ENCODE peak calls at places on chromosomes 12 and 14, in ten cellular contexts. S, L, T, G, X, W, N, U, I and C are unnamed samples.

GRCh38 chr12:45050331-45050750 is 558 bp downstream of the DBX2 start:
- DNase-seq in S (no peak), L (no peak), T (no peak), G (no peak), X (no peak), W (no peak), N (no peak), U (no peak), I (no peak), C (no peak)

GRCh38 chr12:91127751-91128150 is 16.5 kb upstream of the LUM start:
- DNase-seq in S (no peak), L (no peak), T (peak), G (no peak), X (no peak), W (peak), N (peak), U (no peak), I (peak), C (no peak)

GRCh38 chr12:47949441-47950341 is 13.7 kb upstream of the TMEM106C start:
- DNase-seq in S (peak), L (peak), T (peak), G (peak), X (peak), W (peak), N (peak), U (peak), I (peak), C (peak)

GRCh38 chr12:56900583-56900982 is 33.6 kb downstream of the SDR9C7 start:
- DNase-seq in S (no peak), L (no peak), T (no peak), G (peak), X (no peak), W (peak), N (peak), U (no peak), I (peak), C (no peak)

GRCh38 chr12:59041241-59042121 is 121.2 kb upstream of the LRIG3 start:
- DNase-seq in S (no peak), L (no peak), T (peak), G (peak), X (no peak), W (peak), N (peak), U (no peak), I (peak), C (peak)

GRCh38 chr12:45671254-45671653 is 58.3 kb upstream of the ARID2 start:
- DNase-seq in S (no peak), L (no peak), T (peak), G (no peak), X (no peak), W (no peak), N (no peak), U (no peak), I (peak), C (no peak)

GRCh38 chr12:113299619-113300237 is 35.2 kb downstream of the SLC8B1 start:
- DNase-seq in S (no peak), L (peak), T (peak), G (peak), X (no peak), W (peak), N (peak), U (peak), I (peak), C (peak)

GRCh38 chr14:92315050-92315785 is 7.7 kb upstream of the SLC24A4 start:
- DNase-seq in S (no peak), L (no peak), T (no peak), G (no peak), X (no peak), W (no peak), N (no peak), U (no peak), I (no peak), C (no peak)

GRCh38 chr12:52975204-52975603 is 26.3 kb downstream of the KRT18 start:
- DNase-seq in S (no peak), L (no peak), T (peak), G (no peak), X (no peak), W (no peak), N (no peak), U (no peak), I (peak), C (no peak)

GRCh38 chr12:92304335-92305066 is 158.9 kb upstream of the BTG1 start:
- DNase-seq in S (no peak), L (no peak), T (peak), G (no peak), X (no peak), W (no peak), N (no peak), U (no peak), I (no peak), C (no peak)

GRCh38 chr12:50127546-50127945 is 15.5 kb downstream of the COX14 start:
- DNase-seq in S (no peak), L (peak), T (no peak), G (no peak), X (no peak), W (peak), N (no peak), U (no peak), I (no peak), C (no peak)

GRCh38 chr12:32115404-32116104 is 8.9 kb downstream of the BICD1 start:
- DNase-seq in S (no peak), L (peak), T (peak), G (peak), X (no peak), W (peak), N (peak), U (peak), I (peak), C (peak)

GRCh38 chr14:81406863-81407262 is 6.7 kb upstream of the STON2 start:
- DNase-seq in S (no peak), L (no peak), T (peak), G (no peak), X (no peak), W (peak), N (no peak), U (no peak), I (peak), C (no peak)

GRCh38 chr12:54701940-54702592 is 53.9 kb upstream of the DCD start:
- DNase-seq in S (no peak), L (no peak), T (peak), G (no peak), X (no peak), W (peak), N (peak), U (no peak), I (peak), C (peak)

GRCh38 chr12:67747869-67748760 is 99.6 kb downstream of the DYRK2 start:
- DNase-seq in S (no peak), L (peak), T (no peak), G (no peak), X (no peak), W (peak), N (no peak), U (peak), I (peak), C (peak)

GRCh38 chr12:991350-992278 is 591 bp downstream of the ERC1 start:
- DNase-seq in S (no peak), L (no peak), T (no peak), G (no peak), X (peak), W (peak), N (peak), U (no peak), I (peak), C (no peak)

GRCh38 chr12:10101648-10102220 is 2.9 kb upstream of the CLEC1A start:
- DNase-seq in S (no peak), L (no peak), T (no peak), G (no peak), X (no peak), W (no peak), N (no peak), U (no peak), I (no peak), C (no peak)

GRCh38 chr14:21860172-21860571 is 186.6 kb upstream of the OR4E1 start:
- DNase-seq in S (no peak), L (no peak), T (peak), G (no peak), X (peak), W (peak), N (no peak), U (no peak), I (no peak), C (no peak)

GRCh38 chr14:86961106-86961716 is 1031.8 kb downstream of the GALC start:
- DNase-seq in S (no peak), L (no peak), T (no peak), G (no peak), X (no peak), W (peak), N (peak), U (no peak), I (peak), C (no peak)

GRCh38 chr12:120849765-120850164 is 54.4 kb downstream of the SPPL3 start:
- DNase-seq in S (no peak), L (no peak), T (peak), G (no peak), X (no peak), W (peak), N (peak), U (no peak), I (peak), C (no peak)

GRCh38 chr12:32455607-32456063 is 56.3 kb downstream of the FGD4 start:
- DNase-seq in S (peak), L (no peak), T (peak), G (peak), X (no peak), W (peak), N (peak), U (no peak), I (peak), C (peak)

GRCh38 chr14:100893228-100893601 is 10.3 kb downstream of the RTL1 start:
- DNase-seq in S (no peak), L (no peak), T (no peak), G (no peak), X (no peak), W (no peak), N (no peak), U (no peak), I (no peak), C (no peak)

GRCh38 chr12:75699728-75700496 is 188.5 kb upstream of the KRR1 start:
- DNase-seq in S (no peak), L (peak), T (peak), G (no peak), X (no peak), W (no peak), N (no peak), U (no peak), I (peak), C (peak)

GRCh38 chr14:105348169-105348944 is 33.8 kb downstream of the PACS2 start:
- DNase-seq in S (no peak), L (no peak), T (no peak), G (no peak), X (no peak), W (no peak), N (no peak), U (no peak), I (no peak), C (no peak)

GRCh38 chr12:109255377-109255776 is 53.7 kb downstream of the FOXN4 start:
- DNase-seq in S (no peak), L (no peak), T (peak), G (no peak), X (no peak), W (no peak), N (no peak), U (no peak), I (peak), C (no peak)

GRCh38 chr14:52827426-52827825 is 36.0 kb upstream of the GNPNAT1 start:
- DNase-seq in S (no peak), L (no peak), T (no peak), G (no peak), X (no peak), W (no peak), N (no peak), U (no peak), I (no peak), C (no peak)

GRCh38 chr12:15863984-15864383 is 18.2 kb upstream of the STRAP start:
- DNase-seq in S (no peak), L (no peak), T (no peak), G (no peak), X (no peak), W (no peak), N (no peak), U (no peak), I (no peak), C (no peak)

GRCh38 chr14:78857974-78858373 is 687.8 kb downstream of the NRXN3 start:
- DNase-seq in S (no peak), L (no peak), T (no peak), G (no peak), X (no peak), W (no peak), N (no peak), U (no peak), I (no peak), C (no peak)

GRCh38 chr12:19759229-19759628 is 319.9 kb downstream of the AEBP2 start:
- DNase-seq in S (no peak), L (no peak), T (peak), G (no peak), X (no peak), W (peak), N (peak), U (no peak), I (peak), C (peak)

GRCh38 chr14:20195911-20196310 is 5.2 kb downstream of the OR11G2 start:
- DNase-seq in S (no peak), L (no peak), T (no peak), G (no peak), X (no peak), W (no peak), N (no peak), U (no peak), I (no peak), C (no peak)
- TF ChIP-seq CTCF in S (no peak), L (no peak), T (no peak), G (no peak), X (no peak), W (peak), N (no peak), U (no peak), I (no peak), C (no peak)

GRCh38 chr12:110861729-110862128 is 14.9 kb downstream of the CCDC63 start:
- DNase-seq in S (no peak), L (no peak), T (no peak), G (no peak), X (no peak), W (no peak), N (no peak), U (no peak), I (no peak), C (no peak)

GRCh38 chr12:110860833-110861291 is 14.1 kb downstream of the CCDC63 start:
- DNase-seq in S (no peak), L (no peak), T (no peak), G (no peak), X (no peak), W (no peak), N (no peak), U (no peak), I (no peak), C (no peak)

GRCh38 chr12:110856517-110856916 is 9.7 kb downstream of the CCDC63 start:
- DNase-seq in S (no peak), L (no peak), T (no peak), G (no peak), X (no peak), W (no peak), N (no peak), U (no peak), I (no peak), C (no peak)

GRCh38 chr12:110857528-110857927 is 10.7 kb downstream of the CCDC63 start:
- DNase-seq in S (no peak), L (no peak), T (no peak), G (no peak), X (no peak), W (no peak), N (no peak), U (no peak), I (no peak), C (no peak)

GRCh38 chr12:110858848-110859247 is 12.1 kb downstream of the CCDC63 start:
- DNase-seq in S (no peak), L (no peak), T (no peak), G (no peak), X (no peak), W (no peak), N (no peak), U (no peak), I (no peak), C (no peak)
- TF ChIP-seq CTCF in S (no peak), L (no peak), T (no peak), G (no peak), X (no peak), W (no peak), N (no peak), U (no peak), I (no peak), C (no peak)

DNA sequence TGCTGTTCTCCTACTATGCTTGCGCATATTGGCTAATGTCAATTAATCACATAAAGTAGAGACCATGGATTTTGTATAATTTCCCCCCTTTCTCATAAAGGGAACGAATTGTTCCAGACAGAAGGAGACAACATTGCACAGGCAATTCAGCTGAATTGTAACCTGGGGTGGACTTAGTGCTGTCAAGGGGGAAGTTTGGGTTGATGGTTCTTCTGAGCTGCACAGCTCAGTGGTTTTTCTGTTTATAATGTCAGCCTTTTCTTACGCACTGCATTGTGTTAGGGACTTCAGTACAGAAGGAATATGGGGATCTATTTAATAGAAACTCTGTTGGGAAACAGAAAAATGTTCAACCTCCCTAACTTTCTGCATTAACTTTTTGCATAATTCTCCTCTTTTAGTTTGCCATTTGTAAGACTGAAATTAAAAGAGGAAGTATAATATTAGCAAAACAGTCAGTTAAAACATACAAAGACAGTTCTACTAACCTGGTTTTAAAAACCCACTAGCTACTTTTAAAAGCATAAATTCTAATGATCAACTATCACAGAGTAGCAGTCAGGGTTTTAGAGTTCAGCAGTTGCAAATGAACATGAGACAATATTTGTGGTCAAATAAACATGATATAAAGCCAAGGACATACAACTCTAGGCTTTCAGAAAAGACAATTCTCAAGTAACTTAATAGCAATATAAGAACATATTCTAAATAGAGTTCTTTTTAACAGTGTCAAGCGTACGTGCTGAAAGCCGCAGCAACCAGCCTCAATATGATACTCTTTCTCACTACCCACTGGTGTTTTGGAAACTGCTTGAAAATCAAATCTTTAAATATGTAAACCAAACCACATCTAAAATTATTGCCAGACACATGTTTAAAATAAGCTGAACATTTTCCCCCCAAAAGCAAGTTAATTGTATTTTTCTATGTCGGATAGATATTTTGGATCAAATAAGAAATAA is 393.0 kb downstream of the FSCB start:
- DNase-seq in S (no peak), L (no peak), T (no peak), G (no peak), X (no peak), W (no peak), N (no peak), U (no peak), I (no peak), C (no peak)
- TF ChIP-seq CTCF in S (no peak), L (no peak), T (no peak), G (no peak), X (no peak), W (no peak), N (no peak), U (no peak), I (no peak), C (no peak)

GRCh38 chr12:121955258-121956040 is 37.1 kb downstream of the CFAP251 start:
- DNase-seq in S (no peak), L (no peak), T (no peak), G (no peak), X (no peak), W (peak), N (no peak), U (no peak), I (peak), C (no peak)
- TF ChIP-seq CTCF in S (peak), L (no peak), T (peak), G (peak), X (no peak), W (peak), N (peak), U (no peak), I (peak), C (peak)

GRCh38 chr14:95619785-95620417 is 66.3 kb upstream of the TCL1B start:
- DNase-seq in S (no peak), L (no peak), T (no peak), G (no peak), X (no peak), W (no peak), N (no peak), U (no peak), I (no peak), C (no peak)

GRCh38 chr14:95611293-95611880 is 74.8 kb upstream of the TCL1B start:
- DNase-seq in S (no peak), L (no peak), T (no peak), G (no peak), X (no peak), W (peak), N (no peak), U (no peak), I (no peak), C (no peak)

GRCh38 chr14:95609398-95609990 is 74.6 kb downstream of the GLRX5 start:
- DNase-seq in S (peak), L (no peak), T (peak), G (no peak), X (no peak), W (peak), N (no peak), U (peak), I (peak), C (no peak)

DNA sequence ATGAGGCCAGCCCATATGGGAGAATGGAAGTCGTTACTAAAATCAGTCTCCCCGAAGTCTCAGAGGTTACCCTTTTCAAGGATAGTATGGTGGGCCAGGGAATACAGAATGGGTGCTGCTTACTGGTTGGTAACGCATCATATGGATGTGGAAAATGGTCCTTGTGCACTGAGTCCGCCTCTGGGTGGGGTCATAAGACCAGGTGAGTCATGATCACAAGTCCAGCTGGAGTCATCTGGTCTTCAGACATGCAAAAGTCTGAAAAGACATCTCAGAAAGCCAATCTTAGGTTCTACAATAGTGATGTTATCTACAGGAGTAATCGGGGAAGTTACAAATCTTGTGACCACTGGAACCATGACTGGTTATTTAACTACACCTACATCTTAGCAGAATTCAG is 71.9 kb upstream of the TCL1B start:
- DNase-seq in S (no peak), L (no peak), T (no peak), G (no peak), X (no peak), W (peak), N (no peak), U (no peak), I (no peak), C (no peak)
- TF ChIP-seq CTCF in S (no peak), L (no peak), T (no peak), G (no peak), X (no peak), W (no peak), N (no peak), U (no peak), I (no peak), C (no peak)

DNA sequence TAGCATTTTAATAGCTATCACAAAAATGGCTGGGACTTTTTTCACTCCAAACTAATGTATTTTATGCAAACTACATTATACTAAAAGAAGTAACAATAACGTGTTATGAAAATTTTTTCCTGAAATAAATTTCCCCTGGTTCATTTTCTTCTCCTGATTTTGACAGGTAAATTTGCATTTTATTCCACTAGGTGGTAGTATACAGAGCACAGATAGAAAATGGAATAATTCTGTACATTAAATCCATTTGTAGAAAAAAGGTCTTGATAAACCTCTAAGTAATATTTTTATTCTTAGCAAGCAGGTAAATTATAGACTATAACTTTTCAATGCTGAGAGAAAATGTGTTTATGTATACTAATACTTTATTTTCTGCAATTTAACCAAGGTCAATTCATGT is 96.5 kb downstream of the BCAT1 start:
- DNase-seq in S (no peak), L (no peak), T (no peak), G (no peak), X (no peak), W (no peak), N (no peak), U (no peak), I (no peak), C (no peak)
- TF ChIP-seq CTCF in S (peak), L (peak), T (peak), G (peak), X (no peak), W (peak), N (no peak), U (no peak), I (peak), C (peak)

GRCh38 chr14:61861320-61861865 is 99.2 kb downstream of the SNAPC1 start:
- DNase-seq in S (no peak), L (no peak), T (no peak), G (no peak), X (no peak), W (no peak), N (no peak), U (no peak), I (no peak), C (no peak)

GRCh38 chr14:61864329-61864898 is 102.2 kb downstream of the SNAPC1 start:
- DNase-seq in S (no peak), L (no peak), T (no peak), G (no peak), X (no peak), W (no peak), N (no peak), U (no peak), I (no peak), C (no peak)

GRCh38 chr14:61854898-61855297 is 92.7 kb downstream of the SNAPC1 start:
- DNase-seq in S (no peak), L (no peak), T (no peak), G (no peak), X (no peak), W (no peak), N (no peak), U (no peak), I (no peak), C (no peak)

GRCh38 chr14:61860294-61860918 is 98.2 kb downstream of the SNAPC1 start:
- DNase-seq in S (peak), L (no peak), T (peak), G (peak), X (peak), W (peak), N (peak), U (peak), I (peak), C (no peak)
- TF ChIP-seq CTCF in S (peak), L (peak), T (peak), G (peak), X (peak), W (peak), N (peak), U (no peak), I (peak), C (peak)